ENCODE peak calls at places on chromosome 20, in seven cellular contexts. M, D, F, O, C, L and Z are unnamed samples.

GRCh38 chr20:5677389-5677788 is 72.8 kb upstream of the SHLD1 start:
- DNase-seq in M (no peak), D (no peak), F (no peak), O (no peak), C (no peak), L (no peak), Z (no peak)

GRCh38 chr20:63942250-63943006 is 13.8 kb downstream of the UCKL1 start:
- DNase-seq in M (peak), D (no peak), F (no peak), O (peak), C (peak), L (no peak), Z (peak)

GRCh38 chr20:20946122-20946759 is 159.9 kb downstream of the LINC00237 start:
- DNase-seq in M (no peak), D (no peak), F (no peak), O (no peak), C (no peak), L (no peak), Z (no peak)

GRCh38 chr20:46581386-46581785 is 30.9 kb upstream of the OCSTAMP start:
- DNase-seq in M (no peak), D (no peak), F (no peak), O (no peak), C (no peak), L (no peak), Z (no peak)

GRCh38 chr20:38840053-38840893 is 34.8 kb downstream of the PPP1R16B start:
- DNase-seq in M (peak), D (no peak), F (peak), O (no peak), C (no peak), L (no peak), Z (no peak)

GRCh38 chr20:13877789-13878188 is 93.0 kb downstream of the NDUFAF5 start:
- DNase-seq in M (no peak), D (no peak), F (no peak), O (no peak), C (no peak), L (peak), Z (peak)

GRCh38 chr20:48722737-48723191 is 105.0 kb downstream of the PREX1 start:
- DNase-seq in M (no peak), D (no peak), F (no peak), O (no peak), C (no peak), L (peak), Z (peak)

GRCh38 chr20:20334489-20334888 is 33.4 kb upstream of the INSM1 start:
- DNase-seq in M (no peak), D (no peak), F (no peak), O (no peak), C (no peak), L (no peak), Z (no peak)

GRCh38 chr20:41261260-41261659 is 56.3 kb downstream of the ZHX3 start:
- DNase-seq in M (no peak), D (no peak), F (no peak), O (no peak), C (no peak), L (no peak), Z (no peak)

GRCh38 chr20:11140359-11140758 is 466.6 kb upstream of the JAG1 start:
- DNase-seq in M (no peak), D (no peak), F (no peak), O (no peak), C (no peak), L (no peak), Z (no peak)

GRCh38 chr20:11894072-11894471 is 23.6 kb upstream of the BTBD3 start:
- DNase-seq in M (no peak), D (no peak), F (no peak), O (no peak), C (no peak), L (no peak), Z (no peak)

GRCh38 chr20:33811763-33812672 is 870 bp downstream of the CHMP4B start:
- DNase-seq in M (no peak), D (peak), F (no peak), O (peak), C (peak), L (peak), Z (no peak)

GRCh38 chr20:47951521-47951951 is 166.3 kb upstream of the SULF2 start:
- DNase-seq in M (no peak), D (no peak), F (no peak), O (no peak), C (no peak), L (no peak), Z (no peak)

GRCh38 chr20:48405909-48406308 is 421.9 kb downstream of the PREX1 start:
- DNase-seq in M (no peak), D (no peak), F (no peak), O (no peak), C (no peak), L (no peak), Z (no peak)

GRCh38 chr20:56843386-56843785 is 214.3 kb downstream of the TFAP2C start:
- DNase-seq in M (no peak), D (no peak), F (no peak), O (peak), C (no peak), L (no peak), Z (no peak)